ENCODE peak calls at places on chromosome 20, in four cellular contexts. M, R, F and U are unnamed samples.

GRCh38 chr20:32908334-32909292 is 49.9 kb downstream of the EFCAB8 start:
- DNase-seq in M (no peak), R (no peak), F (no peak), U (no peak)

GRCh38 chr20:6026051-6026450 is 27.8 kb downstream of the LRRN4 start:
- DNase-seq in M (no peak), R (no peak), F (no peak), U (no peak)

GRCh38 chr20:47487175-47487917 is 14.3 kb upstream of the NCOA3 start:
- DNase-seq in M (no peak), R (no peak), F (no peak), U (no peak)

GRCh38 chr20:35320396-35321126 is 28.3 kb upstream of the FAM83C start:
- DNase-seq in M (no peak), R (no peak), F (no peak), U (no peak)

GRCh38 chr20:22560817-22561216 is 23.6 kb downstream of the FOXA2 start:
- DNase-seq in M (no peak), R (no peak), F (no peak), U (no peak)

GRCh38 chr20:37193226-37193625 is 13.9 kb upstream of the MROH8 start:
- DNase-seq in M (no peak), R (no peak), F (no peak), U (no peak)

GRCh38 chr20:50635676-50636600 is 55.4 kb downstream of the RIPOR3 start:
- DNase-seq in M (peak; percentile 49), R (peak; percentile 0), F (peak; percentile 62), U (peak; percentile 15)

GRCh38 chr20:45873409-45874116 is 7.5 kb upstream of the ZSWIM1 start:
- DNase-seq in M (no peak), R (no peak), F (no peak), U (no peak)

GRCh38 chr20:2508631-2509467 is at the start of gene ZNF343:
- DNase-seq in M (peak; percentile 67), R (peak; percentile 88), F (peak; percentile 84), U (peak; percentile 82)

GRCh38 chr20:5662769-5663168 is 87.4 kb upstream of the SHLD1 start:
- DNase-seq in M (no peak), R (no peak), F (no peak), U (no peak)